ENCODE peak calls at places on chromosomes 1 and 21, in nine cellular contexts. One of them, this sample, is unnamed.

GRCh38 chr1:65948609-65949229 is 156.0 kb downstream of the PDE4B start:
- DNase-seq in fibroblast of lung: peak
- DNase-seq in GM20000: no peak
- DNase-seq in GM06990: no peak
- DNase-seq in GM12864: no peak
- DNase-seq in uterus: no peak
- DNase-seq in nephron progenitor cell: no peak
- DNase-seq in astrocyte: peak
- DNase-seq in RWPE2: no peak
- DNase-seq in this sample: no peak

GRCh38 chr1:34361121-34361520 is 184.4 kb downstream of the C1orf94 start:
- DNase-seq in uterus: no peak
- DNase-seq in RWPE2: no peak
- DNase-seq in GM06990: no peak
- DNase-seq in GM12864: no peak
- DNase-seq in GM20000: no peak
- DNase-seq in fibroblast of lung: no peak
- DNase-seq in astrocyte: no peak
- DNase-seq in nephron progenitor cell: no peak
- DNase-seq in this sample: no peak

GRCh38 chr21:45404726-45405270 is at the start of gene COL18A1:
- DNase-seq in fibroblast of lung: peak
- DNase-seq in GM20000: peak
- DNase-seq in RWPE2: peak
- DNase-seq in nephron progenitor cell: peak
- DNase-seq in astrocyte: no peak
- DNase-seq in GM06990: no peak
- DNase-seq in GM12864: no peak
- DNase-seq in uterus: peak
- DNase-seq in this sample: no peak

GRCh38 chr1:221241592-221241991 is 362.3 kb downstream of the HLX start:
- DNase-seq in GM12864: no peak
- DNase-seq in nephron progenitor cell: no peak
- DNase-seq in astrocyte: no peak
- DNase-seq in uterus: no peak
- DNase-seq in fibroblast of lung: no peak
- DNase-seq in RWPE2: no peak
- DNase-seq in GM20000: no peak
- DNase-seq in GM06990: no peak
- DNase-seq in this sample: no peak

GRCh38 chr1:112457241-112457640 is 51.5 kb upstream of the WNT2B start:
- DNase-seq in GM20000: no peak
- DNase-seq in uterus: no peak
- DNase-seq in GM06990: no peak
- DNase-seq in nephron progenitor cell: no peak
- DNase-seq in fibroblast of lung: peak
- DNase-seq in RWPE2: no peak
- DNase-seq in astrocyte: peak
- DNase-seq in GM12864: no peak
- DNase-seq in this sample: no peak

GRCh38 chr1:2534775-2535387 is 4.8 kb upstream of the HES5 start:
- DNase-seq in nephron progenitor cell: no peak
- DNase-seq in GM12864: no peak
- DNase-seq in fibroblast of lung: peak
- DNase-seq in uterus: no peak
- DNase-seq in astrocyte: peak
- DNase-seq in GM20000: no peak
- DNase-seq in RWPE2: peak
- DNase-seq in GM06990: no peak
- DNase-seq in this sample: no peak

GRCh38 chr1:228397966-228398365 is 8.7 kb downstream of the TRIM11 start:
- DNase-seq in GM06990: no peak
- DNase-seq in GM12864: no peak
- DNase-seq in nephron progenitor cell: no peak
- DNase-seq in GM20000: no peak
- DNase-seq in fibroblast of lung: no peak
- DNase-seq in RWPE2: no peak
- DNase-seq in astrocyte: no peak
- DNase-seq in uterus: no peak
- DNase-seq in this sample: peak

GRCh38 chr1:12124693-12125421 is 41.9 kb upstream of the TNFRSF1B start:
- DNase-seq in uterus: peak
- DNase-seq in astrocyte: peak
- DNase-seq in RWPE2: no peak
- DNase-seq in GM06990: no peak
- DNase-seq in GM12864: no peak
- DNase-seq in GM20000: peak
- DNase-seq in fibroblast of lung: peak
- DNase-seq in nephron progenitor cell: peak
- DNase-seq in this sample: peak

GRCh38 chr1:79845951-79846350 is 839.4 kb upstream of the ADGRL4 start:
- DNase-seq in fibroblast of lung: peak
- DNase-seq in GM20000: no peak
- DNase-seq in uterus: no peak
- DNase-seq in nephron progenitor cell: no peak
- DNase-seq in GM12864: no peak
- DNase-seq in RWPE2: no peak
- DNase-seq in astrocyte: peak
- DNase-seq in GM06990: no peak
- DNase-seq in this sample: no peak

GRCh38 chr1:101071470-101071886 is 45.9 kb upstream of the DPH5 start:
- DNase-seq in nephron progenitor cell: no peak
- DNase-seq in GM12864: no peak
- DNase-seq in fibroblast of lung: no peak
- DNase-seq in astrocyte: no peak
- DNase-seq in GM06990: no peak
- DNase-seq in GM20000: no peak
- DNase-seq in uterus: no peak
- DNase-seq in RWPE2: no peak
- DNase-seq in this sample: no peak

GRCh38 chr1:96968582-96969378 is 247.2 kb downstream of the PTBP2 start:
- DNase-seq in fibroblast of lung: no peak
- DNase-seq in GM20000: no peak
- DNase-seq in astrocyte: no peak
- DNase-seq in nephron progenitor cell: no peak
- DNase-seq in GM12864: no peak
- DNase-seq in uterus: no peak
- DNase-seq in RWPE2: no peak
- DNase-seq in GM06990: no peak
- DNase-seq in this sample: no peak

GRCh38 chr1:34846265-34846664 is 13.3 kb downstream of the SMIM12 start:
- DNase-seq in fibroblast of lung: no peak
- DNase-seq in GM06990: no peak
- DNase-seq in GM20000: no peak
- DNase-seq in nephron progenitor cell: no peak
- DNase-seq in RWPE2: no peak
- DNase-seq in GM12864: no peak
- DNase-seq in astrocyte: no peak
- DNase-seq in uterus: no peak
- DNase-seq in this sample: no peak

GRCh38 chr1:115302390-115302961 is 35.6 kb downstream of the NGF start:
- DNase-seq in fibroblast of lung: peak
- DNase-seq in GM20000: no peak
- DNase-seq in RWPE2: no peak
- DNase-seq in astrocyte: peak
- DNase-seq in GM12864: no peak
- DNase-seq in nephron progenitor cell: no peak
- DNase-seq in uterus: peak
- DNase-seq in GM06990: no peak
- DNase-seq in this sample: no peak

GRCh38 chr1:183355797-183356196 is 62.4 kb downstream of the NMNAT2 start:
- DNase-seq in astrocyte: no peak
- DNase-seq in fibroblast of lung: no peak
- DNase-seq in GM20000: no peak
- DNase-seq in GM06990: no peak
- DNase-seq in uterus: no peak
- DNase-seq in RWPE2: no peak
- DNase-seq in GM12864: no peak
- DNase-seq in nephron progenitor cell: no peak
- DNase-seq in this sample: no peak

GRCh38 chr1:207831517-207832327 is 79.2 kb downstream of the CD34 start:
- DNase-seq in fibroblast of lung: no peak
- DNase-seq in astrocyte: no peak
- DNase-seq in GM20000: peak
- DNase-seq in GM12864: peak
- DNase-seq in nephron progenitor cell: no peak
- DNase-seq in GM06990: peak
- DNase-seq in uterus: no peak
- DNase-seq in RWPE2: no peak
- DNase-seq in this sample: no peak

GRCh38 chr1:3593745-3594144 is 17.6 kb downstream of the MEGF6 start:
- DNase-seq in uterus: no peak
- DNase-seq in nephron progenitor cell: no peak
- DNase-seq in RWPE2: no peak
- DNase-seq in GM06990: no peak
- DNase-seq in astrocyte: no peak
- DNase-seq in GM20000: no peak
- DNase-seq in fibroblast of lung: no peak
- DNase-seq in GM12864: no peak
- DNase-seq in this sample: no peak

GRCh38 chr1:3593334-3593733 is 18.0 kb downstream of the MEGF6 start:
- DNase-seq in RWPE2: no peak
- DNase-seq in astrocyte: no peak
- DNase-seq in GM06990: no peak
- DNase-seq in GM20000: no peak
- DNase-seq in nephron progenitor cell: no peak
- DNase-seq in fibroblast of lung: no peak
- DNase-seq in GM12864: no peak
- DNase-seq in uterus: no peak
- DNase-seq in this sample: no peak

GRCh38 chr1:3588395-3588794 is 22.9 kb downstream of the MEGF6 start:
- DNase-seq in nephron progenitor cell: no peak
- DNase-seq in uterus: no peak
- DNase-seq in astrocyte: no peak
- DNase-seq in GM20000: no peak
- DNase-seq in RWPE2: no peak
- DNase-seq in GM06990: no peak
- DNase-seq in GM12864: no peak
- DNase-seq in fibroblast of lung: no peak
- DNase-seq in this sample: no peak

GRCh38 chr1:3590145-3590768 is 21.1 kb downstream of the MEGF6 start:
- DNase-seq in GM06990: no peak
- DNase-seq in nephron progenitor cell: no peak
- DNase-seq in GM12864: no peak
- DNase-seq in GM20000: no peak
- DNase-seq in RWPE2: no peak
- DNase-seq in fibroblast of lung: no peak
- DNase-seq in astrocyte: no peak
- DNase-seq in uterus: no peak
- DNase-seq in this sample: no peak

GRCh38 chr1:3590951-3591865 is 20.1 kb downstream of the MEGF6 start:
- DNase-seq in fibroblast of lung: no peak
- DNase-seq in GM12864: no peak
- DNase-seq in GM06990: no peak
- DNase-seq in uterus: no peak
- DNase-seq in RWPE2: no peak
- DNase-seq in GM20000: no peak
- DNase-seq in astrocyte: no peak
- DNase-seq in nephron progenitor cell: no peak
- DNase-seq in this sample: no peak
- TF ChIP-seq CTCF in fibroblast of lung: no peak
- TF ChIP-seq CTCF in GM12864: no peak
- TF ChIP-seq CTCF in GM06990: peak
- TF ChIP-seq CTCF in uterus: no peak
- TF ChIP-seq CTCF in RWPE2: no peak
- TF ChIP-seq CTCF in GM20000: no peak
- TF ChIP-seq CTCF in astrocyte: no peak
- TF ChIP-seq CTCF in nephron progenitor cell: no peak
- TF ChIP-seq CTCF in this sample: no peak

GRCh38 chr21:44377201-44377921 is 23.9 kb downstream of the TRPM2 start:
- DNase-seq in nephron progenitor cell: no peak
- DNase-seq in astrocyte: no peak
- DNase-seq in fibroblast of lung: no peak
- DNase-seq in uterus: no peak
- DNase-seq in GM06990: no peak
- DNase-seq in RWPE2: no peak
- DNase-seq in GM12864: no peak
- DNase-seq in GM20000: no peak
- DNase-seq in this sample: no peak
- TF ChIP-seq CTCF in nephron progenitor cell: no peak
- TF ChIP-seq CTCF in astrocyte: no peak
- TF ChIP-seq CTCF in fibroblast of lung: no peak
- TF ChIP-seq CTCF in uterus: no peak
- TF ChIP-seq CTCF in GM06990: no peak
- TF ChIP-seq CTCF in RWPE2: no peak
- TF ChIP-seq CTCF in GM12864: peak
- TF ChIP-seq CTCF in GM20000: no peak
- TF ChIP-seq CTCF in this sample: no peak

GRCh38 chr1:157993179-157994080 is at the start of gene KIRREL1:
- DNase-seq in astrocyte: peak
- DNase-seq in GM20000: peak
- DNase-seq in uterus: peak
- DNase-seq in GM12864: no peak
- DNase-seq in nephron progenitor cell: peak
- DNase-seq in GM06990: no peak
- DNase-seq in RWPE2: no peak
- DNase-seq in fibroblast of lung: peak
- DNase-seq in this sample: no peak

GRCh38 chr1:157992813-157993178 is 649 bp upstream of the KIRREL1 start:
- DNase-seq in GM06990: no peak
- DNase-seq in astrocyte: peak
- DNase-seq in GM20000: no peak
- DNase-seq in nephron progenitor cell: no peak
- DNase-seq in RWPE2: no peak
- DNase-seq in uterus: no peak
- DNase-seq in GM12864: no peak
- DNase-seq in fibroblast of lung: no peak
- DNase-seq in this sample: no peak

GRCh38 chr1:157994704-157995540 is 1.5 kb downstream of the KIRREL1 start:
- DNase-seq in RWPE2: no peak
- DNase-seq in astrocyte: no peak
- DNase-seq in GM12864: no peak
- DNase-seq in uterus: peak
- DNase-seq in fibroblast of lung: peak
- DNase-seq in GM06990: no peak
- DNase-seq in GM20000: no peak
- DNase-seq in nephron progenitor cell: no peak
- DNase-seq in this sample: no peak

GRCh38 chr1:157995575-157996169 is 2.2 kb downstream of the KIRREL1 start:
- DNase-seq in GM12864: no peak
- DNase-seq in GM06990: no peak
- DNase-seq in uterus: no peak
- DNase-seq in fibroblast of lung: no peak
- DNase-seq in RWPE2: no peak
- DNase-seq in astrocyte: no peak
- DNase-seq in nephron progenitor cell: no peak
- DNase-seq in GM20000: no peak
- DNase-seq in this sample: no peak

GRCh38 chr1:157994081-157994581 is 686 bp downstream of the KIRREL1 start:
- DNase-seq in GM20000: peak
- DNase-seq in RWPE2: no peak
- DNase-seq in fibroblast of lung: no peak
- DNase-seq in nephron progenitor cell: peak
- DNase-seq in GM12864: no peak
- DNase-seq in uterus: no peak
- DNase-seq in GM06990: no peak
- DNase-seq in astrocyte: no peak
- DNase-seq in this sample: no peak
- TF ChIP-seq CTCF in GM20000: no peak
- TF ChIP-seq CTCF in RWPE2: no peak
- TF ChIP-seq CTCF in fibroblast of lung: peak
- TF ChIP-seq CTCF in nephron progenitor cell: no peak
- TF ChIP-seq CTCF in GM12864: no peak
- TF ChIP-seq CTCF in uterus: peak
- TF ChIP-seq CTCF in GM06990: no peak
- TF ChIP-seq CTCF in astrocyte: no peak
- TF ChIP-seq CTCF in this sample: no peak

GRCh38 chr1:18884419-18884717 is 18.0 kb downstream of the ALDH4A1 start:
- DNase-seq in astrocyte: no peak
- DNase-seq in RWPE2: no peak
- DNase-seq in GM20000: no peak
- DNase-seq in GM06990: no peak
- DNase-seq in fibroblast of lung: no peak
- DNase-seq in GM12864: no peak
- DNase-seq in uterus: no peak
- DNase-seq in nephron progenitor cell: no peak
- DNase-seq in this sample: no peak
- TF ChIP-seq CTCF in astrocyte: no peak
- TF ChIP-seq CTCF in RWPE2: peak
- TF ChIP-seq CTCF in GM20000: no peak
- TF ChIP-seq CTCF in GM06990: no peak
- TF ChIP-seq CTCF in fibroblast of lung: no peak
- TF ChIP-seq CTCF in GM12864: no peak
- TF ChIP-seq CTCF in uterus: no peak
- TF ChIP-seq CTCF in nephron progenitor cell: peak
- TF ChIP-seq CTCF in this sample: peak